ENCODE peak calls at places on chromosomes 1 and 21, in four cellular contexts. One of them, this sample, is unnamed.

GRCh38 chr1:9265037-9265436 is 27.7 kb upstream of the SPSB1 start:
- DNase-seq in NCI-H2081: no peak
- DNase-seq in NCI-H1105 treated with DMSO at 0.1 percent for 48 hours: no peak
- DNase-seq in heart right ventricle: no peak
- DNase-seq in this sample: no peak

GRCh38 chr1:89523597-89524368 is 846 bp upstream of the LRRC8B start:
- DNase-seq in NCI-H1105 treated with DMSO at 0.1 percent for 48 hours: peak; percentile 78
- DNase-seq in NCI-H2081: peak; percentile 79
- DNase-seq in heart right ventricle: peak; percentile 37
- DNase-seq in this sample: peak; percentile 62

GRCh38 chr1:227888404-227889046 is 59.2 kb downstream of the WNT9A start:
- DNase-seq in heart right ventricle: no peak
- DNase-seq in NCI-H2081: no peak
- DNase-seq in NCI-H1105 treated with DMSO at 0.1 percent for 48 hours: no peak
- DNase-seq in this sample: no peak

GRCh38 chr1:109793486-109794318 is 30.0 kb upstream of the EPS8L3 start:
- DNase-seq in heart right ventricle: peak; percentile 87
- DNase-seq in NCI-H2081: peak; percentile 96
- DNase-seq in NCI-H1105 treated with DMSO at 0.1 percent for 48 hours: peak; percentile 97
- DNase-seq in this sample: peak; percentile 76

GRCh38 chr1:190754769-190755168 is 277.1 kb upstream of the BRINP3 start:
- DNase-seq in NCI-H2081: peak; percentile 72
- DNase-seq in NCI-H1105 treated with DMSO at 0.1 percent for 48 hours: peak; percentile 100
- DNase-seq in heart right ventricle: no peak
- DNase-seq in this sample: no peak

GRCh38 chr1:64898107-64898861 is 68.1 kb downstream of the JAK1 start:
- DNase-seq in heart right ventricle: peak; percentile 89
- DNase-seq in NCI-H2081: no peak
- DNase-seq in NCI-H1105 treated with DMSO at 0.1 percent for 48 hours: no peak
- DNase-seq in this sample: peak; percentile 91

GRCh38 chr1:202158810-202159533 is 1.4 kb downstream of the PTPN7 start:
- DNase-seq in NCI-H2081: no peak
- DNase-seq in heart right ventricle: no peak
- DNase-seq in NCI-H1105 treated with DMSO at 0.1 percent for 48 hours: no peak
- DNase-seq in this sample: peak; percentile 37

GRCh38 chr1:212377644-212378043 is 37.0 kb downstream of the PACC1 start:
- DNase-seq in NCI-H2081: no peak
- DNase-seq in NCI-H1105 treated with DMSO at 0.1 percent for 48 hours: no peak
- DNase-seq in heart right ventricle: no peak
- DNase-seq in this sample: no peak

GRCh38 chr1:233254039-233254362 is 41.5 kb downstream of the PCNX2 start:
- DNase-seq in heart right ventricle: no peak
- DNase-seq in NCI-H1105 treated with DMSO at 0.1 percent for 48 hours: no peak
- DNase-seq in NCI-H2081: no peak
- DNase-seq in this sample: no peak

GRCh38 chr1:145871994-145872411 is 13.1 kb upstream of the PIAS3 start:
- DNase-seq in NCI-H2081: no peak
- DNase-seq in NCI-H1105 treated with DMSO at 0.1 percent for 48 hours: no peak
- DNase-seq in heart right ventricle: peak; percentile 17
- DNase-seq in this sample: peak; percentile 41

GRCh38 chr1:39272027-39272790 is 67.7 kb downstream of the MACF1 start:
- DNase-seq in heart right ventricle: peak; percentile 25
- DNase-seq in NCI-H1105 treated with DMSO at 0.1 percent for 48 hours: peak; percentile 80
- DNase-seq in NCI-H2081: peak; percentile 76
- DNase-seq in this sample: peak; percentile 31

GRCh38 chr21:15199414-15199813 is 134.6 kb upstream of the NRIP1 start:
- DNase-seq in NCI-H1105 treated with DMSO at 0.1 percent for 48 hours: no peak
- DNase-seq in NCI-H2081: no peak
- DNase-seq in heart right ventricle: no peak
- DNase-seq in this sample: no peak

GRCh38 chr1:59438058-59438560 is 141.2 kb downstream of the FGGY start:
- DNase-seq in NCI-H1105 treated with DMSO at 0.1 percent for 48 hours: no peak
- DNase-seq in NCI-H2081: no peak
- DNase-seq in heart right ventricle: no peak
- DNase-seq in this sample: no peak

GRCh38 chr1:148263128-148263905 is 111.2 kb upstream of the NBPF11 start:
- DNase-seq in NCI-H2081: peak; percentile 90
- DNase-seq in NCI-H1105 treated with DMSO at 0.1 percent for 48 hours: peak; percentile 77
- DNase-seq in heart right ventricle: peak; percentile 43
- DNase-seq in this sample: peak; percentile 76

GRCh38 chr1:34113887-34114286 is 51.1 kb downstream of the CSMD2 start:
- DNase-seq in heart right ventricle: no peak
- DNase-seq in NCI-H2081: peak; percentile 29
- DNase-seq in NCI-H1105 treated with DMSO at 0.1 percent for 48 hours: peak; percentile 46
- DNase-seq in this sample: no peak